ENCODE peak calls at places on chromosome 3, in five cellular contexts. K is GM23248, P is ovary, D is DND-41, I is heart right ventricle. C is an unnamed sample.

GRCh38 chr3:149638401-149639092 is 19.3 kb downstream of the WWTR1 start:
- DNase-seq in K (peak; percentile 82), D (no peak), I (no peak), P (no peak), C (no peak)

GRCh38 chr3:181660337-181660736 is 51.4 kb upstream of the SOX2 start:
- DNase-seq in K (no peak), D (no peak), I (no peak), P (no peak), C (no peak)

GRCh38 chr3:175885196-175885766 is 1026.1 kb downstream of the NAALADL2 start:
- DNase-seq in D (no peak), I (no peak), K (no peak), P (no peak), C (no peak)

GRCh38 chr3:19662516-19662915 is 271.5 kb downstream of the EFHB start:
- DNase-seq in K (no peak), D (no peak), I (no peak), P (no peak), C (no peak)

GRCh38 chr3:121758727-121759450 is 9.3 kb upstream of the GOLGB1 start:
- DNase-seq in K (no peak), I (no peak), D (no peak), P (no peak), C (no peak)

GRCh38 chr3:14698601-14699244 is 23.8 kb downstream of the C3orf20 start:
- DNase-seq in I (no peak), K (no peak), D (no peak), P (no peak), C (no peak)

GRCh38 chr3:48058089-48058488 is 41.9 kb upstream of the MAP4 start:
- DNase-seq in D (no peak), K (peak; percentile 80), P (no peak), I (no peak), C (no peak)

GRCh38 chr3:20546636-20547035 is 360.6 kb upstream of the SGO1 start:
- DNase-seq in I (no peak), D (no peak), P (no peak), K (peak; percentile 4), C (no peak)

GRCh38 chr3:10933470-10933957 is 59.0 kb upstream of the SLC6A1 start:
- DNase-seq in K (no peak), I (no peak), D (no peak), P (no peak), C (no peak)

GRCh38 chr3:161957467-161957866 is 460.9 kb downstream of the OTOL1 start:
- DNase-seq in K (peak; percentile 44), P (no peak), I (no peak), D (no peak), C (no peak)

GRCh38 chr3:8837172-8837571 is 67.8 kb upstream of the OXTR start:
- DNase-seq in P (no peak), K (peak; percentile 88), D (no peak), I (no peak), C (no peak)

GRCh38 chr3:138907541-138907940 is 39.4 kb downstream of the FOXL2 start:
- DNase-seq in P (no peak), I (no peak), K (no peak), D (no peak), C (no peak)

GRCh38 chr3:140252812-140253656 is 318.0 kb downstream of the CLSTN2 start:
- DNase-seq in P (no peak), D (no peak), I (no peak), K (no peak), C (no peak)
- H3K4me3 ChIP-seq in P (no peak overlapping the region), D (no peak overlapping the region), I (no peak overlapping the region), K (no peak overlapping the region), C (no peak overlapping the region)

DNA sequence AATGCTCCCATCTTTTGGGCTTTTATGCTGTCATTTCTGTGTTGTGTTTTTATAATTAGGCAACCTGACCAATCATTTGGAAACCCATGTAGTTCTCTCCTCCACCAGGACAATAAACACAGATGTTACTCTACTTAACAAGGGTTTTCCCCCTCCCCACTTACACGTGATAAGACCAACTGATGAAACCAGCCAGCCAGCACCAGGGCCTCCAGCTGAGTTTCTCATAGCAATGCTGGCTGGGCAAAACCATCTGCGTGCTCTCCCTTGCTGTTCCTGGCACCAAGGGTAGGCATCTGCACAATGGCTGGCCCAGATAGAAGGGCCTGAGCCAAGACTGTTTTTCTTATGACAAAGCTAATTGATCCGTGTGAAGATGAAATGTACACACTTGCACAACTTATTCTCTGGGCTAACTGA is 310.4 kb downstream of the PLCL2 start:
- DNase-seq in I (no peak), K (peak; percentile 39), P (no peak), D (peak; percentile 14), C (no peak)
- H3K4me1 ChIP-seq in I (peaks cover 17% of the 10 kb centered on the region), K (peaks cover 13% of the 10 kb centered on the region), P (peaks cover 6% of the 10 kb centered on the region), D (no peaks in the 10 kb centered on the region), C (no peaks in the 10 kb centered on the region)

DNA sequence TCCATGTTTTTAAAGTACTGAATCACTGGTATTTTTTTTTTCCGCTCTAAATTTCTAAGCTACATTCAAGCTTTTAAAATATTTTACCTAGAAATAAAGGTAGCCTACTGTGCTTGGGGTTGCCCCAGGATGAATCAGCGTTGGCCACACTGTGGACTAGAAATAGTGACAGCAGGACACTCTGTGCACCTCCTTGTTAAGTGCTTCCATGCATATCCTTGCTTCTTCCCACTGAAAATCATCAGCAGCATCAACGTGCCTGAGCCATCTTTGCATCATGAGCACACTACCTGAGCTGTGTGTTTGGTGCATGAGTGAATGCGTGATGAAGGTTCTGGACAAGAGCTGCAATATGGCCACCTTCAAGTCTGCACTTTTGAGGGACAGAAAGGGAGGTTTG is 142.0 kb upstream of the SLC2A2 start:
- DNase-seq in P (no peak), I (no peak), D (no peak), K (no peak), C (no peak)
- H3K27ac ChIP-seq in P (no peak overlapping the region), I (no peak overlapping the region), D (no peak overlapping the region), K (no peak overlapping the region), C (no peak overlapping the region)

GRCh38 chr3:46407976-46408375 is 917 bp downstream of the CCRL2 start:
- DNase-seq in K (peak; percentile 48), I (peak; percentile 16), P (no peak), D (no peak), C (no peak)
- H3K4me3 ChIP-seq in K (peak overlapping the region; percentile 41), I (peak overlapping the region; percentile 54), P (no peak overlapping the region), D (no peak overlapping the region), C (no peak overlapping the region)

DNA sequence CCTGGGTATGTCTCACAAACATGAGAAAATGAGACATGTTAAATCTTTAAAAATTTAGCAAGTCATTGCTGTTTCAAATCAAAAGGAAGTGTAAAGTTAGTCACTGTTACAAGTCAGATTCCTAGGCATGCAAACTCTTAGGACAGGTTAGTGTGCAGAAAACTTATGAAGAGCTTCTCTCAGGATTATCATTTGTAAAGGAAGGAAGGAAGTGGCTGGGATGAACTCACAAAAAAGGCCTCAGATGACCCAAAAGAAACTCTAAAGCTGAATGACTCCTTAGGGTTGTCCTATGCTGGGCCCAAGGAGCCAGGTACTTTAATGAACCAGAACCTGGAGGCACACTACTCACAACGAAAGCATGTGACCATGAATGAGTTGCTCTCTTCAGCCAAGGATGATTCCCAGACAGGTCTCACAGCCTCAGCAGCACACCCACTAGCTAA is 25.0 kb downstream of the MSL2 start:
- DNase-seq in I (no peak), D (no peak), K (peak; percentile 59), P (no peak), C (no peak)
- H3K4me1 ChIP-seq in I (peaks cover 14% of the 10 kb centered on the region), D (peaks cover 18% of the 10 kb centered on the region), K (peaks cover 32% of the 10 kb centered on the region), P (peaks cover 3% of the 10 kb centered on the region), C (peaks cover 12% of the 10 kb centered on the region)

GRCh38 chr3:130470132-130470531 is 46.8 kb upstream of the COL6A6 start:
- DNase-seq in D (no peak), K (peak; percentile 23), I (no peak), P (no peak), C (no peak)
- H3K27ac ChIP-seq in D (no peak overlapping the region), K (no peak overlapping the region), I (no peak overlapping the region), P (no peak overlapping the region), C (no peak overlapping the region)

GRCh38 chr3:165162883-165163282 is 33.3 kb downstream of the SLITRK3 start:
- DNase-seq in K (no peak), D (no peak), I (no peak), P (no peak), C (no peak)
- H3K4me3 ChIP-seq in K (no peak overlapping the region), D (no peak overlapping the region), I (no peak overlapping the region), P (no peak overlapping the region), C (no peak overlapping the region)

GRCh38 chr3:123692041-123692440 is 107.2 kb upstream of the HACD2 start:
- DNase-seq in P (no peak), D (no peak), K (peak; percentile 49), I (no peak), C (no peak)
- H3K4me1 ChIP-seq in P (peaks cover 35% of the 10 kb centered on the region), D (no peaks in the 10 kb centered on the region), K (peaks cover 48% of the 10 kb centered on the region), I (peaks cover 47% of the 10 kb centered on the region), C (peaks cover 46% of the 10 kb centered on the region)

C was measured in SJSA1.